ENCODE peak calls at places on chromosomes 11 and 22, in seven cellular contexts. Y is MM.1S, I is tibial nerve, H is IMR-90, B is hepatocyte, L is breast epithelium, N is substantia nigra. X is an unnamed sample.

GRCh38 chr11:43952020-43952400 is 9.6 kb downstream of the C11orf96 start:
- DNase-seq in H (no peak), I (no peak), Y (no peak), L (no peak), B (no peak), N (no peak), X (no peak)

GRCh38 chr11:69108559-69108958 is 47.2 kb upstream of the SMIM38 start:
- DNase-seq in Y (no peak), I (no peak), L (no peak), B (no peak), N (no peak), H (no peak), X (no peak)

GRCh38 chr11:2675540-2675939 is 24.3 kb downstream of the KCNQ1OT1 start:
- DNase-seq in B (no peak), I (no peak), N (no peak), Y (no peak), H (no peak), L (no peak), X (no peak)

GRCh38 chr22:45007247-45007945 is 2.4 kb downstream of the PHF21B start:
- DNase-seq in Y (no peak), H (peak), N (peak), B (peak), L (no peak), I (no peak), X (peak)

GRCh38 chr11:111447931-111448330 is 64.3 kb downstream of the BTG4 start:
- DNase-seq in L (no peak), Y (no peak), N (no peak), I (no peak), H (no peak), B (no peak), X (no peak)

GRCh38 chr11:20162824-20163777 is 2.8 kb upstream of the DBX1 start:
- DNase-seq in H (peak), N (no peak), I (no peak), Y (no peak), B (peak), L (no peak), X (no peak)

GRCh38 chr11:75554258-75555022 is 7.6 kb upstream of the SERPINH1 start:
- DNase-seq in I (peak), Y (no peak), L (peak), H (peak), N (peak), B (peak), X (peak)

GRCh38 chr11:37100008-37100407 is 502.0 kb upstream of the RAG2 start:
- DNase-seq in I (no peak), N (no peak), L (no peak), B (no peak), Y (no peak), H (no peak), X (no peak)

GRCh38 chr22:35539487-35539886 is 1.1 kb upstream of the RASD2 start:
- DNase-seq in H (no peak), Y (no peak), L (no peak), B (no peak), I (no peak), N (no peak), X (no peak)

GRCh38 chr11:60873533-60873932 is 6.2 kb downstream of the ZP1 start:
- DNase-seq in B (no peak), L (no peak), N (no peak), Y (no peak), I (no peak), H (no peak), X (no peak)

GRCh38 chr11:48011125-48012050 is 31.0 kb downstream of the PTPRJ start:
- DNase-seq in B (no peak), H (no peak), Y (no peak), N (no peak), L (no peak), I (no peak), X (no peak)

GRCh38 chr22:28247667-28248363 is 328.8 kb upstream of the PITPNB start:
- DNase-seq in Y (no peak), I (no peak), N (no peak), B (no peak), H (no peak), L (no peak), X (peak)

GRCh38 chr11:45366196-45366595 is 80.1 kb upstream of the SYT13 start:
- DNase-seq in B (no peak), N (no peak), L (no peak), H (no peak), I (no peak), Y (no peak), X (peak)

GRCh38 chr22:26592368-26593015 is 2.6 kb upstream of the TPST2 start:
- DNase-seq in B (no peak), N (no peak), L (no peak), I (no peak), Y (peak), H (no peak), X (no peak)

GRCh38 chr11:120744016-120744994 is 232.8 kb downstream of the GRIK4 start:
- DNase-seq in Y (no peak), H (no peak), B (no peak), I (no peak), N (no peak), L (no peak), X (no peak)

GRCh38 chr22:16964366-16964765 is 43.7 kb downstream of the GAB4 start:
- DNase-seq in B (no peak), L (no peak), H (no peak), I (no peak), Y (no peak), N (no peak), X (no peak)

GRCh38 chr22:45290410-45290936 is 5.7 kb downstream of the UPK3A start:
- DNase-seq in L (no peak), Y (no peak), I (no peak), B (peak), N (no peak), H (peak), X (peak)

GRCh38 chr22:23874871-23875270 is 17.2 kb downstream of the SLC2A11 start:
- DNase-seq in B (no peak), I (no peak), L (no peak), N (no peak), H (no peak), Y (no peak), X (no peak)

DNA sequence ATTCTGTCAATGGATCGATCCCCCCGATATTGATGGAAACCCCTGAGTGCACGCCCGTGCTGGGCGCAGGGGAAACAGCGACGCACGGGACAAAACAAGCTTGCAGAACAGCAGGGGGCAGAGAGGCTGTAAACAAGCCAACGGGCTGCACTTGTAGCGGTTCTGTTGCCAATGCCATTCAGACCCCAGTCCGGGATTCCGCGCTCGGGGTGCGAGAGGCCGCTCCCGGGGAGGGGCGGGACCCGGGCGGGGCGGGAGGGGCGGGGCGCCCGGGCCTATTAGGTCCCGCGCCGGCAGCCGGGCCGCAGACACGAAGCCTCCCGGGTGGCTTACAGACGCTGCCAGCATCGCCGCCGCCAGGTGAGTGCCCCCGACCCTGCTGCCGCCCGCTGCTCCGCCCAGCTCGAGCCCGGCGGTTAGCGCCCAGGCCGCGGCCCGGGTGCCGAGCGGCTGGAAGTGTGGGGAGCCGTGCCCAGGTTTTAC is at the start of gene BIK:
- DNase-seq in B (peak), L (no peak), Y (peak), I (peak), H (no peak), N (no peak), X (no peak)
- H3K27ac ChIP-seq in B (no peak), L (peak), Y (no peak), I (no peak), H (no peak), N (no peak), X (no peak)

GRCh38 chr11:118289411-118289810 is 15.1 kb upstream of the CD3E start:
- DNase-seq in H (no peak), Y (no peak), L (no peak), B (no peak), I (no peak), N (no peak), X (no peak)
- H3K27ac ChIP-seq in H (no peak), Y (no peak), L (no peak), B (peak), I (no peak), N (no peak), X (no peak)

DNA sequence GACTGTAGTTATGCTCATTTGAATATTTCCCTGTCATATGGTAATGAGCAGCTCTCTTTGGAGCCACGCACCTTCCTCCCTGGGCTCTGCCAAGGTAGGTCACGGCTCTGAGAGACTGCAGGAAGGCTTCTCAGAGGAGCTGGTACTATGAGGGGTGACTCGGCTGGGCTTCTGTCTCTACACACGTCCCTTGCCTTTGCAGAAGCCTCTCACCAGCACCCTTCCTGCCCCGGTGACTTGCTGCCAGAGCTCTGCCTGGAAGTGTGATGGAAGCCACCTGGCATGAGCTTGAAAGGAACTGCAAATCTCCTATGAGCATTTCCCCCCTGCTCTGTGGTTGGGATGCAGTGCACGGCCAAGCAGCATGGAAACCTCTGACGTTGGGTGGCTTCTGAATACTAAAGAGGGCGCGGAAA is 74.2 kb downstream of the KIRREL3 start:
- DNase-seq in L (no peak), Y (no peak), N (no peak), H (peak), I (no peak), B (no peak), X (peak)
- H3K27ac ChIP-seq in L (no peak), Y (no peak), N (peak), H (no peak), I (no peak), B (no peak), X (peak)

GRCh38 chr22:30945653-30946052 is 22.9 kb downstream of the MORC2 start:
- DNase-seq in Y (no peak), N (no peak), H (no peak), I (no peak), L (no peak), B (no peak), X (no peak)

GRCh38 chr22:30943368-30943767 is 25.2 kb downstream of the MORC2 start:
- DNase-seq in L (no peak), I (no peak), H (no peak), Y (no peak), B (no peak), N (no peak), X (no peak)

GRCh38 chr22:30947163-30947820 is 21.3 kb downstream of the MORC2 start:
- DNase-seq in N (peak), L (peak), I (no peak), H (no peak), Y (no peak), B (peak), X (no peak)

GRCh38 chr22:30946354-30946753 is 22.2 kb downstream of the MORC2 start:
- DNase-seq in Y (no peak), B (no peak), N (no peak), H (no peak), I (no peak), L (no peak), X (no peak)

GRCh38 chr22:30944986-30945385 is 23.6 kb downstream of the MORC2 start:
- DNase-seq in I (no peak), L (no peak), H (no peak), Y (no peak), B (no peak), N (no peak), X (no peak)
- H3K27ac ChIP-seq in I (peak), L (peak), H (no peak), Y (no peak), B (no peak), N (no peak), X (no peak)

GRCh38 chr22:17969732-17970131 is 54.6 kb downstream of the MICAL3 start:
- DNase-seq in N (no peak), L (no peak), I (no peak), B (peak), Y (no peak), H (peak), X (no peak)

GRCh38 chr22:17968126-17968525 is 56.2 kb downstream of the MICAL3 start:
- DNase-seq in Y (no peak), I (no peak), H (no peak), B (no peak), L (no peak), N (no peak), X (no peak)

GRCh38 chr22:17971711-17972110 is 52.6 kb downstream of the MICAL3 start:
- DNase-seq in I (no peak), H (no peak), B (no peak), L (no peak), N (no peak), Y (no peak), X (no peak)

GRCh38 chr22:17972385-17973181 is 51.8 kb downstream of the MICAL3 start:
- DNase-seq in I (no peak), H (peak), L (peak), N (no peak), B (no peak), Y (no peak), X (no peak)

DNA sequence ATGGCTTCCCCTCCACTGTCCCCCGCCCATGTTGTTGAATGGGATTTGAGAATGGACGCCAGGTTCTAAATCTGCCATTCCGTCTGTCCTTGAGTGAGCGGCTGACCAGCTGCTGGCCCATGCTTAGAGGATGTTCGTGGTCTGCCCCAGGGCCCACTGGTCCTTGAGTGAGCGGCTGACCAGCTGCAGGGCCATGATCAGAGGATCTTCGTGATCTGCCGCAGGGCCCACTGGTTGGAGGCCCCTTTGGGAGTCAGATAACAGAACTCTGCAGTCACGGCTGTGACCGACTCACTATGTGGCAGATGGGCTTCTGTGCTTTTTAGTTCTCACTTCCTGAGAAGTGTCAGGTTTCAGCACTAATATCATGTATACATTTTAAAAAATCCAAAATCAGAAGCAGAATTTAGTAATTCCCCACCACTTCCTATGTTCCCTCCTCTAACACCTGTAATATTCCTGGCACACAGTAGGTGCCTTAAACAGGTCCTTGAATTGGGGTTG is 54.1 kb downstream of the MICAL3 start:
- DNase-seq in Y (no peak), I (no peak), B (no peak), N (no peak), L (no peak), H (peak), X (no peak)
- H3K27ac ChIP-seq in Y (no peak), I (peak), B (no peak), N (peak), L (no peak), H (peak), X (no peak)

GRCh38 chr11:64768300-64768694 is 8.5 kb upstream of the PYGM start:
- DNase-seq in N (no peak), H (no peak), B (no peak), L (no peak), Y (no peak), I (no peak), X (no peak)

GRCh38 chr11:64765841-64766682 is 6.3 kb upstream of the PYGM start:
- DNase-seq in Y (no peak), N (no peak), B (no peak), L (no peak), I (no peak), H (no peak), X (no peak)

GRCh38 chr11:64766881-64767280 is 7.1 kb upstream of the PYGM start:
- DNase-seq in H (no peak), B (no peak), I (no peak), N (no peak), Y (no peak), L (no peak), X (no peak)

GRCh38 chr11:64769283-64769682 is 9.1 kb downstream of the SF1 start:
- DNase-seq in Y (no peak), B (no peak), N (no peak), H (no peak), I (no peak), L (no peak), X (no peak)

DNA sequence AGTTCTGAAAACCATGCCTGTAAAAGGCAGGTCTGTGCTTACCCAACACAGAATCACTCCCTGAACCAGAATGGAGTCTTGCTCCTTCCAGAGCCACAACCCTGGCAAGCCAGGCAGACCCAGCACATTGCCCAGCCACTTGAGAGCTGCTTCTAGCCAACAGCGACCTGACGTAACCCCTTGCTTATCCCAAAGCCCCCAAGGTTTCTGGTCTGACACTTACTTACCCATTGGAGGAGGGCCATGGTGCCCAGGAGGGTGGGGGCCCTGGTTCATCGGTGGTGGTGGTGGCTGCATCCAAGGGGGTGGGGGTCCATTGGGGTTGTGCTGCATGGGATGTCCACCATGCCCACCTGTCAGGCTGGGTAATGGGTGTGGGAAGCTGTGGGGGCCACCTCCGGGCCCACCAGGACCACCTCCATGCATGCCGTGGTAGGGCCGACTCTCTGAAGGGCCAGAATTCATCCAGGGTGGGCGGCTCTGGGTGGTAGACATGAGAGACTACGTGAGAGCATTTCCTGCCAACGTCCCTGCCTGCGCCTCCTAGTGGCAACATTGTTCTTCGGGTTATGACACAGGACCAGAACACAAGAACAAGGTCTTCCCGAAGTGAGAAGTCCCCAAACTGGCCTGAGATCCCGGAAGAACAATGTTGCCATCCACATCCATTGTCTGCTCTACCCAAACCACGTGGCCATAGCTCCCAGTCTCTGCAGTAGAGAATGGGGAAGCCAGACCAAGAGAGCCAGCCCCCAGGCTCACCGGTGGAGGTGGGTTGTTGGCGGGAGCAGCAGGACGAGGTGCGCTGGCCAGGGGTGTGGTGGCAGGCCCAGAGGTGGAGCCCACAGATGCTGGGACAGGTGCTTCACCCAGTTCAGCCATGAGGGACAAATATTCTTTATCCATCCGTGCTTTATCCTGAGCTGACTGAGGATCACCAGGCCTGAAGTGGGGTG is 7.8 kb upstream of the PYGM start:
- DNase-seq in B (peak), L (peak), H (peak), N (peak), Y (no peak), I (peak), X (peak)
- H3K27ac ChIP-seq in B (no peak), L (peak), H (no peak), N (no peak), Y (no peak), I (peak), X (peak)

DNA sequence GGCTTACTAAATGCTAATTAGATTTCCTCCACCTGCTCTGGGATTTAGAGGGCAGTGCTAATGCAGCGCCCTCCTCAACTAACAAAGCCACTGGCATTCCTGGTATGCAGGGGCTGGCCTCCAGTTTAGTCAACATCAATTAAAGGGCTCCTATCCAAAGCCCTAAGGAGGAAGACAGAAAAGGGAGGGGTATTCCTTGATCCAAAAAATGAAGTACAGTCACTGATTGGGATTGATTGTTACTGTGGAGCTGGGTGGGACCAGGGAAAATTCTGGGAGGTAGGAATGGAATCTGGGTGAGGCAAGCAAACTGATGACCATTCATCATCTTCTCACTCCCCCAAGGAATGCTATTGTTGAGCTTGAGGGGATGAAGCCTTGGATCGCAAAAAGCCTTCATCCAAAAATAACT is 52.2 kb downstream of the GAB2 start:
- DNase-seq in L (no peak), I (no peak), B (no peak), Y (no peak), N (no peak), H (no peak), X (no peak)
- H3K27ac ChIP-seq in L (peak), I (peak), B (no peak), Y (no peak), N (no peak), H (no peak), X (no peak)

GRCh38 chr11:115164774-115165173 is 339.4 kb downstream of the CADM1 start:
- DNase-seq in Y (no peak), B (no peak), I (no peak), H (no peak), L (no peak), N (no peak), X (no peak)

GRCh38 chr11:115168229-115168671 is 336.0 kb downstream of the CADM1 start:
- DNase-seq in B (no peak), L (no peak), Y (no peak), I (no peak), N (no peak), H (no peak), X (no peak)

GRCh38 chr11:115170133-115170815 is 333.9 kb downstream of the CADM1 start:
- DNase-seq in B (peak), N (peak), H (peak), L (no peak), Y (peak), I (peak), X (no peak)

GRCh38 chr11:115168686-115169085 is 335.5 kb downstream of the CADM1 start:
- DNase-seq in H (no peak), B (no peak), N (no peak), Y (no peak), I (no peak), L (no peak), X (no peak)

GRCh38 chr11:115166826-115167225 is 337.4 kb downstream of the CADM1 start:
- DNase-seq in N (no peak), Y (no peak), H (no peak), B (peak), L (no peak), I (no peak), X (no peak)
- H3K27ac ChIP-seq in N (no peak), Y (no peak), H (no peak), B (no peak), L (no peak), I (no peak), X (no peak)